ENCODE peak calls at places on chromosomes 2 and 18, in six cellular contexts. T is thoracic aorta, N is HL-60, M is stomach, P is cardiac fibroblast, Y is fibroblast of pulmonary artery. C is an unnamed sample.

GRCh38 chr2:230714122-230714453 is 1.4 kb downstream of the CAB39 start:
- DNase-seq in T (no peak), P (peak), M (no peak), Y (peak), N (no peak), C (peak)

GRCh38 chr2:233247744-233248143 is 3.7 kb upstream of the ATG16L1 start:
- DNase-seq in T (no peak), P (no peak), M (no peak), N (no peak), Y (peak), C (no peak)

GRCh38 chr2:11234309-11234708 is 79.0 kb downstream of the SLC66A3 start:
- DNase-seq in P (peak), Y (peak), N (no peak), M (no peak), T (no peak), C (no peak)

GRCh38 chr18:6714027-6714426 is 15.5 kb upstream of the ARHGAP28 start:
- DNase-seq in Y (no peak), P (no peak), N (no peak), M (no peak), T (no peak), C (no peak)

GRCh38 chr2:45874324-45874723 is 222.8 kb downstream of the PRKCE start:
- DNase-seq in T (no peak), M (peak), Y (no peak), P (peak), N (no peak), C (no peak)

GRCh38 chr2:184554736-184555135 is 43.6 kb upstream of the ZNF804A start:
- DNase-seq in M (no peak), N (no peak), P (no peak), T (no peak), Y (no peak), C (no peak)

GRCh38 chr18:58788470-58788869 is 76.2 kb upstream of the ZNF532 start:
- DNase-seq in M (no peak), N (no peak), Y (no peak), P (no peak), T (no peak), C (no peak)

GRCh38 chr18:50820901-50821520 is 1.2 kb upstream of the MRO start:
- DNase-seq in M (no peak), T (no peak), P (no peak), N (no peak), Y (no peak), C (no peak)

GRCh38 chr2:285506-285905 is 2.4 kb downstream of the ALKAL2 start:
- DNase-seq in M (no peak), N (no peak), P (peak), T (no peak), Y (peak), C (no peak)

GRCh38 chr2:11703700-11704099 is 33.7 kb upstream of the NTSR2 start:
- DNase-seq in M (no peak), P (no peak), T (no peak), N (no peak), Y (peak), C (no peak)

GRCh38 chr2:161913865-161914264 is 160.2 kb downstream of the DPP4 start:
- DNase-seq in Y (peak), N (no peak), P (peak), M (no peak), T (no peak), C (no peak)

GRCh38 chr18:67517224-67517765 is 775 bp upstream of the DSEL start:
- DNase-seq in Y (no peak), N (no peak), M (no peak), P (peak), T (no peak), C (no peak)

GRCh38 chr2:105288133-105288532 is 41.4 kb downstream of the TGFBRAP1 start:
- DNase-seq in T (no peak), P (no peak), Y (no peak), M (no peak), N (no peak), C (no peak)

GRCh38 chr2:73962798-73963197 is 21.9 kb upstream of the TET3 start:
- DNase-seq in T (no peak), Y (no peak), M (no peak), N (no peak), P (no peak), C (no peak)

GRCh38 chr18:4391859-4392258 is 63.2 kb downstream of the DLGAP1 start:
- DNase-seq in Y (no peak), T (no peak), M (no peak), P (no peak), N (no peak), C (no peak)

GRCh38 chr18:36394486-36394885 is 97.0 kb downstream of the FHOD3 start:
- DNase-seq in N (no peak), Y (no peak), T (no peak), M (no peak), P (no peak), C (no peak)

GRCh38 chr18:47844828-47845227 is 85.6 kb downstream of the SMAD2 start:
- DNase-seq in M (no peak), P (no peak), Y (no peak), N (no peak), T (no peak), C (no peak)

GRCh38 chr2:74292752-74293151 is 50.5 kb downstream of the SLC4A5 start:
- DNase-seq in Y (no peak), M (peak), P (no peak), N (no peak), T (no peak), C (no peak)

GRCh38 chr18:68147728-68148127 is 567.2 kb downstream of the TMX3 start:
- DNase-seq in Y (peak), P (no peak), T (no peak), N (no peak), M (no peak), C (no peak)

GRCh38 chr18:73461038-73461779 is 593.4 kb upstream of the NETO1 start:
- DNase-seq in P (no peak), N (no peak), T (no peak), Y (no peak), M (no peak), C (no peak)

GRCh38 chr2:122019729-122020128 is 264.3 kb downstream of the TSN start:
- DNase-seq in N (no peak), Y (no peak), T (no peak), M (no peak), P (peak), C (no peak)

GRCh38 chr2:119216994-119217393 is 6.6 kb upstream of the STEAP3 start:
- DNase-seq in P (no peak), T (no peak), N (no peak), M (peak), Y (no peak), C (no peak)

GRCh38 chr2:37376421-37377186 is 32.2 kb downstream of the QPCT start:
- DNase-seq in T (no peak), P (peak), N (no peak), M (no peak), Y (peak), C (no peak)

GRCh38 chr2:49813208-49813607 is 658.9 kb upstream of the FSHR start:
- DNase-seq in T (no peak), Y (no peak), P (no peak), M (no peak), N (no peak), C (no peak)

GRCh38 chr2:16395601-16396000 is 270.0 kb downstream of the CYRIA start:
- DNase-seq in M (no peak), N (no peak), Y (no peak), T (no peak), P (no peak), C (no peak)

GRCh38 chr18:48813833-48814489 is 136.8 kb downstream of the SMAD7 start:
- DNase-seq in N (peak), Y (no peak), M (peak), P (no peak), T (no peak), C (no peak)

GRCh38 chr2:74740395-74741075 is 86.5 kb downstream of the SEMA4F start:
- DNase-seq in N (peak), M (peak), Y (peak), P (peak), T (peak), C (no peak)

GRCh38 chr2:165621086-165621560 is 151.6 kb downstream of the CSRNP3 start:
- DNase-seq in T (no peak), P (peak), M (peak), N (no peak), Y (peak), C (no peak)

GRCh38 chr2:98280376-98281102 is 65.7 kb upstream of the CNGA3 start:
- DNase-seq in Y (no peak), P (no peak), N (no peak), M (peak), T (no peak), C (no peak)

GRCh38 chr2:10891391-10891790 is 20.3 kb upstream of the KCNF1 start:
- DNase-seq in M (no peak), P (no peak), T (no peak), N (no peak), Y (no peak), C (no peak)

GRCh38 chr18:23134780-23135678 is at the start of gene CABLES1:
- DNase-seq in T (no peak), Y (peak), P (peak), M (peak), N (peak), C (peak)

GRCh38 chr2:60316381-60317028 is 236.9 kb downstream of the BCL11A start:
- DNase-seq in N (no peak), P (no peak), Y (no peak), M (no peak), T (no peak), C (no peak)

GRCh38 chr2:191635333-191636234 is 42.4 kb upstream of the NABP1 start:
- DNase-seq in N (no peak), M (no peak), P (peak), T (no peak), Y (peak), C (no peak)

GRCh38 chr2:41854227-41854626 is 193.6 kb upstream of the PKDCC start:
- DNase-seq in N (no peak), T (no peak), P (no peak), M (no peak), Y (no peak), C (no peak)

GRCh38 chr18:80198994-80199748 is 48.1 kb downstream of the PARD6G start:
- DNase-seq in M (no peak), P (no peak), T (no peak), N (no peak), Y (no peak), C (no peak)

GRCh38 chr18:80201739-80202138 is 45.6 kb downstream of the PARD6G start:
- DNase-seq in M (no peak), P (no peak), Y (no peak), T (no peak), N (no peak), C (no peak)

GRCh38 chr18:80200932-80201672 is 46.2 kb downstream of the PARD6G start:
- DNase-seq in P (no peak), N (no peak), Y (no peak), M (no peak), T (no peak), C (no peak)

GRCh38 chr18:80198391-80198790 is 48.9 kb downstream of the PARD6G start:
- DNase-seq in M (no peak), T (no peak), N (no peak), Y (no peak), P (no peak), C (no peak)

GRCh38 chr18:80200171-80200931 is 47.0 kb downstream of the PARD6G start:
- DNase-seq in M (no peak), T (no peak), P (no peak), Y (no peak), N (no peak), C (no peak)
- TF ChIP-seq CTCF in M (no peak), T (no peak), P (no peak), Y (peak), N (no peak), C (no peak)

DNA sequence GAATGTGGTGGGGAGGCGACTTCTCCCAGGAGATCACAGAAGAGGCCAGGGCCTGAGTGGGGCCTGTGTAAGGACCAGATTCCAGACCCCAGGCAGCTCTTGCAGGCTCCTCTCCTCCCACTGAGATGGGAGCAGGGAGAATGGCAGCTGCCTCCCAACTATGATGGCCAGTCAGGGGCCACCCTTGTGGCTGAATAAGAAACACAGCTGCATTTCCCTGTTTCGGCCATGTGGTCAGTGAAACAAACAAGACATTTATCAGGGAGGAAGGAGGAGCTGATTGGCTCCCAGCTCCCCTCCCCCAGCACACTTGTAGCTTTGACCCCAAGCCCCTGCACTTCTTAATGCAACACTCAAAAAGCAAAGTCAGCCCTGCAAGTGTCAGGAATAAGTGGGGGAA is 143.5 kb downstream of the CELF4 start:
- DNase-seq in P (no peak), Y (no peak), T (no peak), N (no peak), M (no peak), C (no peak)
- TF ChIP-seq CTCF in P (no peak), Y (no peak), T (no peak), N (no peak), M (no peak), C (no peak)

GRCh38 chr2:48247171-48247570 is 282.8 kb upstream of the STON1 start:
- DNase-seq in M (no peak), Y (no peak), T (no peak), N (no peak), P (no peak), C (no peak)

GRCh38 chr2:48249631-48250473 is 280.1 kb upstream of the STON1 start:
- DNase-seq in N (peak), Y (peak), P (peak), M (no peak), T (no peak), C (no peak)

GRCh38 chr2:48249093-48249492 is 280.9 kb upstream of the STON1 start:
- DNase-seq in T (no peak), M (no peak), N (no peak), Y (peak), P (peak), C (no peak)

GRCh38 chr2:48250474-48250844 is 279.5 kb upstream of the STON1 start:
- DNase-seq in M (no peak), P (no peak), N (no peak), Y (no peak), T (no peak), C (no peak)

DNA sequence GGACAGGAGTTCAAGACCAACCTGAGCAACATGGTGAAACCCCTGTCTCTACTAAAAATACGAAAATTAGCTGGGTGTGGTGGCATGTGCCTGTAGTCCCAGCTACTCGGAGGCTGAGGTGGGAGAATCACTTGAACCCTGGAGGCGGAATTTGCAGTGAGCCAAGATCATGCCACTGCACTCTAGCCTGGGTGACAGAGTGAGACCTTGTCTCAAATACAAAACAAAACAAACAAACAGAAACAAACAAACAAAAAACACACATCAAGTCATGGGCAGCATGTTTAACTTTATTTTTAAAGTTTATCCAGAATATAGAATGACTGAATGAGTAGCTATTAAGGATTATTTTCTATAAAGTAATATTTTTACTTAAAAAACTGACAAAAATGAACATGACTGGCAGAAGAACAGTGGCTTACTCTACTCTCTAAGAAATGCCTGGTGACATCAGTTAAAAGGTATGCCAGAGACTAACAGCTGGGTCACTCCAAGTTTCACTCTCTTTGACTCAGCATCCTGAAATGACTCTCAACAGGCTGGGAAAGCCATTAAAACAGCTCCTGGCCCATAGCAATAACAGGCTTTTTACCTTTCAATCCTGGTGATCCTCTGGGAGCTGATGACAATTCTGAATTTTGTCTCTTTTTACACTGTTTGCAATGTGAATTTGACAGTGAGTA is 281.6 kb upstream of the STON1 start:
- DNase-seq in P (peak), N (no peak), M (no peak), T (no peak), Y (peak), C (no peak)
- TF ChIP-seq CTCF in P (no peak), N (no peak), M (no peak), T (no peak), Y (no peak), C (no peak)

DNA sequence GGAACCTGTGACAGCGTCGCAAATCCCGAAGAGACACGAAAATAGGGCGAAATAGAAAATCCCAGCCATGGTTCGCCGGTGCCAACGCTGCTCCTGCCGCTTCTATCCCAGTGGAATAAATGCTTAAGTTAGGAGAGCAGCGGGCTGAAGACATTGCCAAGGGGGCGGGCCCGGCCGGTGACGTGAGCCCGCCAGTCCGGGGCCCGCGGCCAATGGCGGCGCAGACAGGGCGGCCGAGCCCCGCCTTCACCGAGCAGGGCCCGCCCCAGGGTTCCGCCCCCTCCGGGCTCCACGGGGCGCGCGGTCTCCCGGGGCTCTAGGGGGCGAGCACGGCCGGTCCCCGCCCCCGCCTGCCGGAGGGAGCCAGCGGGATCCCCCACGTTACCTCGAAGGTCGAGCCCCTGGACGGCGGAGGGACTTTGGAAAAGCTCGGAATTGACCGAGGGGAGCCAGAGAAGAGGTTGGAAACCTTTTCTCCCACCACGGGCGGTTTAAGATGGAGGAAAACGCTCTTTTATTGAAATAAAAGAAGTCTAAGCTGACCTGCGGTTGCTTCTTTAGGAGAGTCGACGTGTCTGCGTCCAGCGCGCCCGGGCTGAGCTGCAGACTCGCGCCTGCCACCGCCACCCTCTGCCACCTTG is at the start of gene EPHA4:
- DNase-seq in P (peak), N (no peak), T (no peak), Y (peak), M (peak), C (peak)
- TF ChIP-seq CTCF in P (no peak), N (no peak), T (no peak), Y (no peak), M (no peak), C (no peak)

DNA sequence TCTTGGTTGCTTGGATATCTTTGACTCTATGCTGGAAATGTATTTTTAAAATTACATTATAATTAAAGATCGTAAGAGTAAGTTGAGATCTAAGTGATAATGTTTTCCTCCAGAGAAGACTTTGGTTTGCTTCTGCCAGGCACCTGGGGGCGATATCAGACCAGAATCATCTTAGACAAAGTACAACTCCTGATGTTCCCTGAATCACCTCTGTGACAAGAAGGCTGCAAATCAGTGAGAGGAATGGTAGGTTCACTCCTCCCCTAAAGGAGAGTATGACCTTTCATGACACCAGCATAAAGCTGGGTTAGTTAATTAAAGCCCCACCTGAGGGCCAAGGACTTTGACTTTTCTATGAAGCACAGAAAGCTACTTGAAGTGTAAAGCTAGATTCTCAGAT is 114.4 kb upstream of the DTNA start:
- DNase-seq in N (no peak), T (no peak), P (peak), M (no peak), Y (peak), C (no peak)
- TF ChIP-seq CTCF in N (peak), T (no peak), P (peak), M (no peak), Y (peak), C (no peak)